ENCODE peak calls at places on chromosome 3, in five cellular contexts. One of them, this sample, is unnamed.

GRCh38 chr3:194326192-194327029 is 24.7 kb downstream of the CPN2 start:
- DNase-seq in Daoy: no peak
- DNase-seq in nephron progenitor cell: peak
- DNase-seq in AG20443: peak
- DNase-seq in GM12892: no peak
- DNase-seq in this sample: no peak

GRCh38 chr3:171165499-171165921 is 139.0 kb upstream of the SLC2A2 start:
- DNase-seq in Daoy: no peak
- DNase-seq in nephron progenitor cell: no peak
- DNase-seq in AG20443: no peak
- DNase-seq in GM12892: no peak
- DNase-seq in this sample: no peak

GRCh38 chr3:124812291-124813265 is 74.6 kb downstream of the ITGB5 start:
- DNase-seq in nephron progenitor cell: no peak
- DNase-seq in AG20443: peak
- DNase-seq in Daoy: peak
- DNase-seq in GM12892: no peak
- DNase-seq in this sample: no peak

GRCh38 chr3:76044601-76045600 is 259.6 kb upstream of the ZNF717 start:
- DNase-seq in Daoy: no peak
- DNase-seq in nephron progenitor cell: peak
- DNase-seq in GM12892: no peak
- DNase-seq in AG20443: no peak
- DNase-seq in this sample: no peak

GRCh38 chr3:149352556-149352955 is 19.1 kb upstream of the TM4SF18 start:
- DNase-seq in Daoy: peak
- DNase-seq in AG20443: peak
- DNase-seq in GM12892: peak
- DNase-seq in nephron progenitor cell: peak
- DNase-seq in this sample: peak

GRCh38 chr3:151561878-151562277 is 101.0 kb upstream of the IGSF10 start:
- DNase-seq in Daoy: no peak
- DNase-seq in nephron progenitor cell: no peak
- DNase-seq in AG20443: no peak
- DNase-seq in GM12892: no peak
- DNase-seq in this sample: no peak

GRCh38 chr3:53778154-53778553 is 68.1 kb downstream of the CHDH start:
- DNase-seq in Daoy: no peak
- DNase-seq in AG20443: no peak
- DNase-seq in GM12892: no peak
- DNase-seq in nephron progenitor cell: no peak
- DNase-seq in this sample: no peak

GRCh38 chr3:9747267-9747666 is 2.5 kb upstream of the OGG1 start:
- DNase-seq in Daoy: no peak
- DNase-seq in nephron progenitor cell: no peak
- DNase-seq in AG20443: peak
- DNase-seq in GM12892: no peak
- DNase-seq in this sample: no peak

GRCh38 chr3:52798978-52799476 is 4.4 kb downstream of the ITIH3 start:
- DNase-seq in AG20443: no peak
- DNase-seq in Daoy: peak
- DNase-seq in GM12892: peak
- DNase-seq in nephron progenitor cell: peak
- DNase-seq in this sample: peak

GRCh38 chr3:190120161-190121060 is at the start of gene P3H2:
- DNase-seq in AG20443: peak
- DNase-seq in nephron progenitor cell: peak
- DNase-seq in Daoy: peak
- DNase-seq in GM12892: peak
- DNase-seq in this sample: peak

GRCh38 chr3:48563382-48563918 is at the start of gene UCN2:
- DNase-seq in nephron progenitor cell: no peak
- DNase-seq in AG20443: peak
- DNase-seq in GM12892: no peak
- DNase-seq in Daoy: peak
- DNase-seq in this sample: no peak

GRCh38 chr3:48684480-48685143 is 1.1 kb downstream of the NCKIPSD start:
- DNase-seq in Daoy: no peak
- DNase-seq in AG20443: peak
- DNase-seq in nephron progenitor cell: no peak
- DNase-seq in GM12892: no peak
- DNase-seq in this sample: no peak

GRCh38 chr3:123778991-123779622 is 105.0 kb downstream of the MYLK start:
- DNase-seq in GM12892: no peak
- DNase-seq in AG20443: no peak
- DNase-seq in Daoy: no peak
- DNase-seq in nephron progenitor cell: no peak
- DNase-seq in this sample: no peak

GRCh38 chr3:157160652-157161480 is 919 bp upstream of the CCNL1 start:
- DNase-seq in AG20443: peak
- DNase-seq in nephron progenitor cell: no peak
- DNase-seq in Daoy: peak
- DNase-seq in GM12892: no peak
- DNase-seq in this sample: no peak

GRCh38 chr3:19735111-19735510 is 198.9 kb downstream of the EFHB start:
- DNase-seq in AG20443: no peak
- DNase-seq in GM12892: no peak
- DNase-seq in Daoy: no peak
- DNase-seq in nephron progenitor cell: no peak
- DNase-seq in this sample: no peak

GRCh38 chr3:58434511-58434910 is 879 bp upstream of the PDHB start:
- DNase-seq in Daoy: no peak
- DNase-seq in GM12892: no peak
- DNase-seq in AG20443: no peak
- DNase-seq in nephron progenitor cell: no peak
- DNase-seq in this sample: peak

GRCh38 chr3:172134352-172134751 is 95.0 kb downstream of the FNDC3B start:
- DNase-seq in Daoy: no peak
- DNase-seq in AG20443: no peak
- DNase-seq in nephron progenitor cell: no peak
- DNase-seq in GM12892: no peak
- DNase-seq in this sample: no peak

GRCh38 chr3:159830523-159831151 is 158.0 kb upstream of the IL12A start:
- DNase-seq in Daoy: no peak
- DNase-seq in GM12892: no peak
- DNase-seq in AG20443: peak
- DNase-seq in nephron progenitor cell: no peak
- DNase-seq in this sample: no peak

GRCh38 chr3:55367396-55367795 is 119.7 kb downstream of the WNT5A start:
- DNase-seq in AG20443: no peak
- DNase-seq in Daoy: no peak
- DNase-seq in GM12892: no peak
- DNase-seq in nephron progenitor cell: no peak
- DNase-seq in this sample: no peak

GRCh38 chr3:143098032-143098764 is 21.4 kb upstream of the CHST2 start:
- DNase-seq in AG20443: no peak
- DNase-seq in GM12892: no peak
- DNase-seq in nephron progenitor cell: no peak
- DNase-seq in Daoy: no peak
- DNase-seq in this sample: no peak

GRCh38 chr3:28973621-28974020 is 307.2 kb upstream of the RBMS3 start:
- DNase-seq in GM12892: no peak
- DNase-seq in AG20443: peak
- DNase-seq in nephron progenitor cell: no peak
- DNase-seq in Daoy: no peak
- DNase-seq in this sample: no peak

GRCh38 chr3:51982352-51982837 is 940 bp upstream of the ACY1 start:
- DNase-seq in GM12892: peak
- DNase-seq in AG20443: no peak
- DNase-seq in Daoy: peak
- DNase-seq in nephron progenitor cell: no peak
- DNase-seq in this sample: no peak

GRCh38 chr3:12710062-12710461 is 46.1 kb upstream of the RAF1 start:
- DNase-seq in nephron progenitor cell: no peak
- DNase-seq in Daoy: no peak
- DNase-seq in AG20443: no peak
- DNase-seq in GM12892: no peak
- DNase-seq in this sample: no peak

GRCh38 chr3:46389306-46389705 is 17.6 kb downstream of the CCR5AS start:
- DNase-seq in nephron progenitor cell: no peak
- DNase-seq in Daoy: no peak
- DNase-seq in AG20443: no peak
- DNase-seq in GM12892: no peak
- DNase-seq in this sample: no peak

GRCh38 chr3:36494461-36495109 is 114.3 kb downstream of the STAC start:
- DNase-seq in GM12892: no peak
- DNase-seq in Daoy: no peak
- DNase-seq in AG20443: peak
- DNase-seq in nephron progenitor cell: no peak
- DNase-seq in this sample: no peak

GRCh38 chr3:188036375-188036985 is 117.5 kb upstream of the LPP start:
- DNase-seq in Daoy: no peak
- DNase-seq in AG20443: no peak
- DNase-seq in nephron progenitor cell: no peak
- DNase-seq in GM12892: no peak
- DNase-seq in this sample: no peak

GRCh38 chr3:18047052-18047451 is 304.6 kb upstream of the TBC1D5 start:
- DNase-seq in AG20443: peak
- DNase-seq in GM12892: no peak
- DNase-seq in Daoy: no peak
- DNase-seq in nephron progenitor cell: no peak
- DNase-seq in this sample: no peak

GRCh38 chr3:60125686-60126085 is 1075.9 kb upstream of the CFAP20DC start:
- DNase-seq in GM12892: no peak
- DNase-seq in Daoy: no peak
- DNase-seq in AG20443: no peak
- DNase-seq in nephron progenitor cell: no peak
- DNase-seq in this sample: no peak